ENCODE peak calls at places on chromosomes 16 and 17, in six cellular contexts. One of them, this sample, is unnamed.
A peak's percentile ranks its signal among the peaks of the same experiment; 100 is the strongest.

GRCh38 chr16:69424935-69425784 is 741 bp downstream of the CYB5B start:
- DNase-seq in dorsolateral prefrontal cortex: no peak
- DNase-seq in stomach: no peak
- DNase-seq in prostate gland: no peak
- DNase-seq in HCT116: no peak
- DNase-seq in heart right ventricle: no peak
- DNase-seq in this sample: no peak

GRCh38 chr16:65154321-65154720 is 32.5 kb upstream of the CDH11 start:
- DNase-seq in dorsolateral prefrontal cortex: no peak
- DNase-seq in stomach: no peak
- DNase-seq in prostate gland: no peak
- DNase-seq in HCT116: no peak
- DNase-seq in heart right ventricle: no peak
- DNase-seq in this sample: no peak

GRCh38 chr17:57296231-57296630 is 39.9 kb downstream of the MSI2 start:
- DNase-seq in dorsolateral prefrontal cortex: no peak
- DNase-seq in stomach: no peak
- DNase-seq in prostate gland: no peak
- DNase-seq in HCT116: no peak
- DNase-seq in heart right ventricle: no peak
- DNase-seq in this sample: no peak

GRCh38 chr16:19393226-19394074 is 24.2 kb upstream of the TMC5 start:
- DNase-seq in dorsolateral prefrontal cortex: no peak
- DNase-seq in stomach: peak; percentile 47
- DNase-seq in prostate gland: peak; percentile 59
- DNase-seq in HCT116: peak; percentile 89
- DNase-seq in heart right ventricle: no peak
- DNase-seq in this sample: no peak

GRCh38 chr16:27492588-27492979 is 57.1 kb downstream of the GTF3C1 start:
- DNase-seq in dorsolateral prefrontal cortex: no peak
- DNase-seq in stomach: no peak
- DNase-seq in prostate gland: no peak
- DNase-seq in HCT116: no peak
- DNase-seq in heart right ventricle: no peak
- DNase-seq in this sample: no peak

GRCh38 chr17:74678541-74678940 is 34.2 kb downstream of the CD300LF start:
- DNase-seq in dorsolateral prefrontal cortex: no peak
- DNase-seq in stomach: no peak
- DNase-seq in prostate gland: no peak
- DNase-seq in HCT116: no peak
- DNase-seq in heart right ventricle: no peak
- DNase-seq in this sample: no peak

GRCh38 chr17:28747046-28747691 is 3.4 kb downstream of the TRAF4 start:
- DNase-seq in dorsolateral prefrontal cortex: no peak
- DNase-seq in stomach: peak; percentile 91
- DNase-seq in prostate gland: peak; percentile 89
- DNase-seq in HCT116: no peak
- DNase-seq in heart right ventricle: no peak
- DNase-seq in this sample: no peak

GRCh38 chr17:17792143-17792550 is 44.6 kb downstream of the SREBF1 start:
- DNase-seq in dorsolateral prefrontal cortex: no peak
- DNase-seq in stomach: no peak
- DNase-seq in prostate gland: no peak
- DNase-seq in HCT116: no peak
- DNase-seq in heart right ventricle: no peak
- DNase-seq in this sample: no peak

GRCh38 chr17:48052956-48053757 is 5.0 kb downstream of the NFE2L1 start:
- DNase-seq in dorsolateral prefrontal cortex: peak; percentile 62
- DNase-seq in stomach: peak; percentile 39
- DNase-seq in prostate gland: peak; percentile 20
- DNase-seq in HCT116: no peak
- DNase-seq in heart right ventricle: peak; percentile 91
- DNase-seq in this sample: no peak

GRCh38 chr16:4713663-4714501 is 20.2 kb downstream of the ANKS3 start:
- DNase-seq in dorsolateral prefrontal cortex: no peak
- DNase-seq in stomach: no peak
- DNase-seq in prostate gland: no peak
- DNase-seq in HCT116: no peak
- DNase-seq in heart right ventricle: no peak
- DNase-seq in this sample: no peak

GRCh38 chr16:54325616-54326265 is 39.2 kb upstream of the IRX3 start:
- DNase-seq in dorsolateral prefrontal cortex: no peak
- DNase-seq in stomach: no peak
- DNase-seq in prostate gland: no peak
- DNase-seq in HCT116: no peak
- DNase-seq in heart right ventricle: no peak
- DNase-seq in this sample: no peak

GRCh38 chr16:1993731-1994131 is 4.0 kb downstream of the SYNGR3 start:
- DNase-seq in dorsolateral prefrontal cortex: no peak
- DNase-seq in stomach: no peak
- DNase-seq in prostate gland: no peak
- DNase-seq in HCT116: no peak
- DNase-seq in heart right ventricle: no peak
- DNase-seq in this sample: no peak

GRCh38 chr16:10040136-10041080 is 141.8 kb downstream of the GRIN2A start:
- DNase-seq in dorsolateral prefrontal cortex: peak; percentile 66
- DNase-seq in stomach: no peak
- DNase-seq in prostate gland: no peak
- DNase-seq in HCT116: no peak
- DNase-seq in heart right ventricle: no peak
- DNase-seq in this sample: no peak

GRCh38 chr16:85329059-85329812 is 217.0 kb upstream of the CIBAR2 start:
- DNase-seq in dorsolateral prefrontal cortex: no peak
- DNase-seq in stomach: peak; percentile 56
- DNase-seq in prostate gland: no peak
- DNase-seq in HCT116: peak; percentile 28
- DNase-seq in heart right ventricle: no peak
- DNase-seq in this sample: no peak

GRCh38 chr16:35391328-35391727 is 1931.9 kb downstream of the TP53TG3F start:
- DNase-seq in dorsolateral prefrontal cortex: peak; percentile 28
- DNase-seq in stomach: no peak
- DNase-seq in prostate gland: peak; percentile 64
- DNase-seq in HCT116: peak; percentile 6
- DNase-seq in heart right ventricle: peak; percentile 15
- DNase-seq in this sample: no peak

GRCh38 chr16:56480776-56481467 is 29.6 kb downstream of the OGFOD1 start:
- DNase-seq in dorsolateral prefrontal cortex: no peak
- DNase-seq in stomach: no peak
- DNase-seq in prostate gland: no peak
- DNase-seq in HCT116: no peak
- DNase-seq in heart right ventricle: no peak
- DNase-seq in this sample: no peak

GRCh38 chr17:40091691-40092397 is 8.5 kb downstream of the NR1D1 start:
- DNase-seq in dorsolateral prefrontal cortex: no peak
- DNase-seq in stomach: no peak
- DNase-seq in prostate gland: no peak
- DNase-seq in HCT116: no peak
- DNase-seq in heart right ventricle: peak; percentile 41
- DNase-seq in this sample: no peak

GRCh38 chr17:77528516-77529327 is 388.0 kb downstream of the SEC14L1 start:
- DNase-seq in dorsolateral prefrontal cortex: no peak
- DNase-seq in stomach: no peak
- DNase-seq in prostate gland: no peak
- DNase-seq in HCT116: no peak
- DNase-seq in heart right ventricle: no peak
- DNase-seq in this sample: no peak

GRCh38 chr17:29838961-29839360 is 91.1 kb downstream of the SSH2 start:
- DNase-seq in dorsolateral prefrontal cortex: no peak
- DNase-seq in stomach: no peak
- DNase-seq in prostate gland: no peak
- DNase-seq in HCT116: no peak
- DNase-seq in heart right ventricle: peak; percentile 31
- DNase-seq in this sample: no peak

GRCh38 chr17:77373298-77374169 is 232.8 kb downstream of the SEC14L1 start:
- DNase-seq in dorsolateral prefrontal cortex: no peak
- DNase-seq in stomach: peak; percentile 44
- DNase-seq in prostate gland: no peak
- DNase-seq in HCT116: no peak
- DNase-seq in heart right ventricle: peak; percentile 61
- DNase-seq in this sample: no peak

GRCh38 chr17:29617481-29618271 is 5.0 kb downstream of the CORO6 start:
- DNase-seq in dorsolateral prefrontal cortex: peak; percentile 78
- DNase-seq in stomach: peak; percentile 87
- DNase-seq in prostate gland: peak; percentile 64
- DNase-seq in HCT116: peak; percentile 50
- DNase-seq in heart right ventricle: no peak
- DNase-seq in this sample: no peak

GRCh38 chr16:82137819-82138177 is 32.2 kb downstream of the MPHOSPH6 start:
- DNase-seq in dorsolateral prefrontal cortex: no peak
- DNase-seq in stomach: no peak
- DNase-seq in prostate gland: no peak
- DNase-seq in HCT116: no peak
- DNase-seq in heart right ventricle: no peak
- DNase-seq in this sample: no peak

GRCh38 chr16:66925322-66925840 is at the start of gene RRAD:
- DNase-seq in dorsolateral prefrontal cortex: no peak
- DNase-seq in stomach: no peak
- DNase-seq in prostate gland: no peak
- DNase-seq in HCT116: no peak
- DNase-seq in heart right ventricle: peak; percentile 72
- DNase-seq in this sample: no peak

GRCh38 chr16:47065766-47066688 is 77.7 kb downstream of the NETO2 start:
- DNase-seq in dorsolateral prefrontal cortex: no peak
- DNase-seq in stomach: no peak
- DNase-seq in prostate gland: no peak
- DNase-seq in HCT116: no peak
- DNase-seq in heart right ventricle: no peak
- DNase-seq in this sample: no peak

GRCh38 chr17:27352481-27353460 is 58.9 kb downstream of the WSB1 start:
- DNase-seq in dorsolateral prefrontal cortex: no peak
- DNase-seq in stomach: no peak
- DNase-seq in prostate gland: no peak
- DNase-seq in HCT116: no peak
- DNase-seq in heart right ventricle: peak; percentile 46
- DNase-seq in this sample: no peak

GRCh38 chr17:35541434-35541833 is 4.0 kb upstream of the SLFN12L start:
- DNase-seq in dorsolateral prefrontal cortex: no peak
- DNase-seq in stomach: no peak
- DNase-seq in prostate gland: no peak
- DNase-seq in HCT116: no peak
- DNase-seq in heart right ventricle: no peak
- DNase-seq in this sample: no peak

GRCh38 chr17:6796017-6796886 is 20.2 kb downstream of the FBXO39 start:
- DNase-seq in dorsolateral prefrontal cortex: no peak
- DNase-seq in stomach: no peak
- DNase-seq in prostate gland: no peak
- DNase-seq in HCT116: no peak
- DNase-seq in heart right ventricle: no peak
- DNase-seq in this sample: no peak

GRCh38 chr17:10499950-10500349 is 18.4 kb downstream of the MYH1 start:
- DNase-seq in dorsolateral prefrontal cortex: no peak
- DNase-seq in stomach: no peak
- DNase-seq in prostate gland: no peak
- DNase-seq in HCT116: no peak
- DNase-seq in heart right ventricle: no peak
- DNase-seq in this sample: no peak

GRCh38 chr16:21159281-21159951 is 942 bp downstream of the LDAF1 start:
- DNase-seq in dorsolateral prefrontal cortex: no peak
- DNase-seq in stomach: peak; percentile 67
- DNase-seq in prostate gland: peak; percentile 76
- DNase-seq in HCT116: no peak
- DNase-seq in heart right ventricle: peak; percentile 38
- DNase-seq in this sample: no peak

GRCh38 chr17:17480593-17481148 is 3.9 kb downstream of the MED9 start:
- DNase-seq in dorsolateral prefrontal cortex: no peak
- DNase-seq in stomach: no peak
- DNase-seq in prostate gland: no peak
- DNase-seq in HCT116: no peak
- DNase-seq in heart right ventricle: no peak
- DNase-seq in this sample: no peak

GRCh38 chr17:45777388-45777787 is 6.7 kb upstream of the CRHR1 start:
- DNase-seq in dorsolateral prefrontal cortex: no peak
- DNase-seq in stomach: no peak
- DNase-seq in prostate gland: no peak
- DNase-seq in HCT116: no peak
- DNase-seq in heart right ventricle: no peak
- DNase-seq in this sample: no peak

GRCh38 chr17:73591278-73592078 is 52.8 kb downstream of the SDK2 start:
- DNase-seq in dorsolateral prefrontal cortex: no peak
- DNase-seq in stomach: no peak
- DNase-seq in prostate gland: no peak
- DNase-seq in HCT116: no peak
- DNase-seq in heart right ventricle: no peak
- DNase-seq in this sample: no peak
- TF ChIP-seq CTCF in dorsolateral prefrontal cortex: no peak
- TF ChIP-seq CTCF in stomach: no peak
- TF ChIP-seq CTCF in prostate gland: no peak
- TF ChIP-seq CTCF in HCT116: no peak
- TF ChIP-seq CTCF in heart right ventricle: no peak
- TF ChIP-seq CTCF in this sample: no peak

GRCh38 chr17:81397314-81398169 is 2.3 kb downstream of the BAHCC1 start:
- DNase-seq in dorsolateral prefrontal cortex: no peak
- DNase-seq in stomach: peak; percentile 74
- DNase-seq in prostate gland: no peak
- DNase-seq in HCT116: no peak
- DNase-seq in heart right ventricle: no peak
- DNase-seq in this sample: no peak

GRCh38 chr17:81400154-81400938 is 5.1 kb downstream of the BAHCC1 start:
- DNase-seq in dorsolateral prefrontal cortex: no peak
- DNase-seq in stomach: peak; percentile 56
- DNase-seq in prostate gland: no peak
- DNase-seq in HCT116: no peak
- DNase-seq in heart right ventricle: no peak
- DNase-seq in this sample: no peak

GRCh38 chr17:81399481-81400153 is 4.4 kb downstream of the BAHCC1 start:
- DNase-seq in dorsolateral prefrontal cortex: no peak
- DNase-seq in stomach: no peak
- DNase-seq in prostate gland: no peak
- DNase-seq in HCT116: no peak
- DNase-seq in heart right ventricle: no peak
- DNase-seq in this sample: no peak

GRCh38 chr17:81398170-81398854 is 3.1 kb downstream of the BAHCC1 start:
- DNase-seq in dorsolateral prefrontal cortex: no peak
- DNase-seq in stomach: no peak
- DNase-seq in prostate gland: no peak
- DNase-seq in HCT116: no peak
- DNase-seq in heart right ventricle: no peak
- DNase-seq in this sample: no peak

GRCh38 chr17:81398855-81399451 is 3.7 kb downstream of the BAHCC1 start:
- DNase-seq in dorsolateral prefrontal cortex: no peak
- DNase-seq in stomach: no peak
- DNase-seq in prostate gland: no peak
- DNase-seq in HCT116: no peak
- DNase-seq in heart right ventricle: no peak
- DNase-seq in this sample: no peak
- H3K4me3 ChIP-seq in dorsolateral prefrontal cortex: peak overlapping the region; percentile 90
- H3K4me3 ChIP-seq in stomach: peak overlapping the region; percentile 71
- H3K4me3 ChIP-seq in prostate gland: peak overlapping the region; percentile 74
- H3K4me3 ChIP-seq in HCT116: peak overlapping the region; percentile 83
- H3K4me3 ChIP-seq in heart right ventricle: peak overlapping the region; percentile 14
- H3K4me3 ChIP-seq in this sample: peak overlapping the region; percentile 67

GRCh38 chr17:75731716-75732498 is 10.6 kb downstream of the ITGB4 start:
- DNase-seq in dorsolateral prefrontal cortex: no peak
- DNase-seq in stomach: no peak
- DNase-seq in prostate gland: no peak
- DNase-seq in HCT116: no peak
- DNase-seq in heart right ventricle: no peak
- DNase-seq in this sample: no peak
- H3K27ac ChIP-seq in dorsolateral prefrontal cortex: no peak overlapping the region
- H3K27ac ChIP-seq in stomach: no peak overlapping the region
- H3K27ac ChIP-seq in prostate gland: no peak overlapping the region
- H3K27ac ChIP-seq in HCT116: no peak overlapping the region
- H3K27ac ChIP-seq in heart right ventricle: no peak overlapping the region
- H3K27ac ChIP-seq in this sample: no peak overlapping the region

GRCh38 chr17:56121661-56122060 is 31.6 kb upstream of the ANKFN1 start:
- DNase-seq in dorsolateral prefrontal cortex: no peak
- DNase-seq in stomach: no peak
- DNase-seq in prostate gland: no peak
- DNase-seq in HCT116: no peak
- DNase-seq in heart right ventricle: no peak
- DNase-seq in this sample: no peak
- TF ChIP-seq CTCF in dorsolateral prefrontal cortex: no peak
- TF ChIP-seq CTCF in stomach: no peak
- TF ChIP-seq CTCF in prostate gland: no peak
- TF ChIP-seq CTCF in HCT116: peak; percentile 5
- TF ChIP-seq CTCF in heart right ventricle: no peak
- TF ChIP-seq CTCF in this sample: peak; percentile 36